ENCODE peak calls at places on chromosome 6, in four cellular contexts. One of them, this sample, is unnamed.

GRCh38 chr6:4906942-4907300 is 96.9 kb downstream of the RPP40 start:
- DNase-seq in K562: no peak
- DNase-seq in GM12878: no peak
- DNase-seq in IMR-90: peak
- DNase-seq in this sample: no peak

GRCh38 chr6:47047479-47048411 is 5.6 kb upstream of the ADGRF1 start:
- DNase-seq in GM12878: peak
- DNase-seq in K562: peak
- DNase-seq in IMR-90: peak
- DNase-seq in this sample: peak

GRCh38 chr6:46412662-46413061 is 78.6 kb downstream of the RCAN2 start:
- DNase-seq in IMR-90: no peak
- DNase-seq in GM12878: no peak
- DNase-seq in K562: no peak
- DNase-seq in this sample: no peak

GRCh38 chr6:163263998-163264661 is 150.4 kb upstream of the QKI start:
- DNase-seq in GM12878: no peak
- DNase-seq in K562: no peak
- DNase-seq in IMR-90: no peak
- DNase-seq in this sample: no peak

GRCh38 chr6:33273129-33273923 is 1.5 kb downstream of the RPS18 start:
- DNase-seq in K562: no peak
- DNase-seq in IMR-90: no peak
- DNase-seq in GM12878: no peak
- DNase-seq in this sample: no peak

GRCh38 chr6:34595332-34596090 is 39.4 kb upstream of the SPDEF start:
- DNase-seq in IMR-90: peak
- DNase-seq in GM12878: no peak
- DNase-seq in K562: no peak
- DNase-seq in this sample: no peak

GRCh38 chr6:13729891-13730290 is 18.3 kb upstream of the RANBP9 start:
- DNase-seq in IMR-90: peak
- DNase-seq in K562: no peak
- DNase-seq in GM12878: no peak
- DNase-seq in this sample: no peak

GRCh38 chr6:89239338-89239737 is 22.2 kb upstream of the GABRR1 start:
- DNase-seq in K562: peak
- DNase-seq in GM12878: no peak
- DNase-seq in IMR-90: no peak
- DNase-seq in this sample: no peak

GRCh38 chr6:121435444-121436069 is at the start of gene GJA1:
- DNase-seq in IMR-90: peak
- DNase-seq in K562: no peak
- DNase-seq in GM12878: no peak
- DNase-seq in this sample: no peak

GRCh38 chr6:116557863-116558262 is 4.3 kb downstream of the CALHM4 start:
- DNase-seq in GM12878: no peak
- DNase-seq in K562: no peak
- DNase-seq in IMR-90: peak
- DNase-seq in this sample: peak

GRCh38 chr6:33834401-33835392 is 30.9 kb upstream of the MLN start:
- DNase-seq in GM12878: no peak
- DNase-seq in IMR-90: no peak
- DNase-seq in K562: peak
- DNase-seq in this sample: no peak

GRCh38 chr6:157089258-157089657 is 234.1 kb downstream of the TMEM242 start:
- DNase-seq in GM12878: no peak
- DNase-seq in IMR-90: peak
- DNase-seq in K562: no peak
- DNase-seq in this sample: peak

GRCh38 chr6:52098649-52099184 is 11.3 kb upstream of the PKHD1 start:
- DNase-seq in GM12878: no peak
- DNase-seq in IMR-90: no peak
- DNase-seq in K562: no peak
- DNase-seq in this sample: no peak

GRCh38 chr6:56021943-56022342 is 146.6 kb upstream of the BMP5 start:
- DNase-seq in IMR-90: no peak
- DNase-seq in GM12878: no peak
- DNase-seq in K562: no peak
- DNase-seq in this sample: no peak

GRCh38 chr6:170086639-170087420 is 204.0 kb downstream of the DLL1 start:
- DNase-seq in GM12878: no peak
- DNase-seq in IMR-90: no peak
- DNase-seq in K562: no peak
- DNase-seq in this sample: no peak

GRCh38 chr6:144351741-144352140 is 66.6 kb downstream of the UTRN start:
- DNase-seq in IMR-90: no peak
- DNase-seq in K562: no peak
- DNase-seq in GM12878: no peak
- DNase-seq in this sample: no peak

GRCh38 chr6:39430446-39430845 is 107.9 kb upstream of the KCNK16 start:
- DNase-seq in K562: no peak
- DNase-seq in GM12878: no peak
- DNase-seq in IMR-90: no peak
- DNase-seq in this sample: no peak
- H2AFZ ChIP-seq in K562: no peak
- H2AFZ ChIP-seq in GM12878: no peak
- H2AFZ ChIP-seq in IMR-90: no peak
- H2AFZ ChIP-seq in this sample: no peak

GRCh38 chr6:141562801-141563763 is 569.6 kb upstream of the GJE1 start:
- DNase-seq in K562: peak
- DNase-seq in IMR-90: peak
- DNase-seq in GM12878: peak
- DNase-seq in this sample: peak
- TF ChIP-seq BHLHE40 in K562: no peak
- TF ChIP-seq BHLHE40 in IMR-90: no peak
- TF ChIP-seq BHLHE40 in GM12878: no peak
- TF ChIP-seq BHLHE40 in this sample: no peak

DNA sequence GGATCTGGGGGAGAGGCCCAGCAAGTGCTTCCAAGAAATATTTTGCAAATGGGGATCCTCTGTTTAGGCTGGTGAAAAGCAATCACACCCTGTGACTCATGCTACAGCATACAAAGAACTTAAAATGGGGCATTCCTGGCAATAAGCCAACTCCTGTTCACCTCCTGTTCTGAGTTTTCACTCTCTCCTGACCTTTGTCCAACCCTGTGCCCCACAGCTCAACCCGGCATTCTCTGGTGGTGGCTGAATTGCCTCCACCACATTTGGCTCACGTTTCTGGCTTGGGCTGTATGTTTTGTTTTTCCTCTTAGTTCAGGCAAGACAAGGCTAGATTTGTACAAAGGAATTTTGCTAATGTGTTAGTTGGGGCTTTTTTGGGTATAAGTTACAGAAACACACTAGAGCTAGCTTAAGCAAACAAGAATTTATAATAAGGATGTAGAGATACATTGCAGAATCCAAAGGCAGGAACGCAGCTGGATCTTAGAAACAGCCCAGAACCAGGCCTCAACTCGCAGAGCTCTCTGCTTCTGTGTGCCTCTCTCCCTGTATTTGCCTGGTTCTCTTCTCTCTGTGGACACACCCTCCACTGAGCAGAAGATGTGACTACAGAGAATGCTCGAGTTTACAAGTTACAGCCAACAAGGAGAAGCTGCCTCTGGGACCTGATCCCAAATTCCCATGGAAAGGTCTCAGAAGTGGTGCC is 9.4 kb downstream of the ABCC10 start:
- DNase-seq in IMR-90: peak
- DNase-seq in GM12878: no peak
- DNase-seq in K562: no peak
- DNase-seq in this sample: peak
- H2AFZ ChIP-seq in IMR-90: no peak
- H2AFZ ChIP-seq in GM12878: no peak
- H2AFZ ChIP-seq in K562: no peak
- H2AFZ ChIP-seq in this sample: no peak

GRCh38 chr6:168956884-168957730 is 296.5 kb downstream of the THBS2 start:
- DNase-seq in IMR-90: peak
- DNase-seq in GM12878: no peak
- DNase-seq in K562: peak
- DNase-seq in this sample: peak
- TF ChIP-seq BHLHE40 in IMR-90: peak
- TF ChIP-seq BHLHE40 in GM12878: no peak
- TF ChIP-seq BHLHE40 in K562: peak
- TF ChIP-seq BHLHE40 in this sample: peak

GRCh38 chr6:113171882-113172281 is 685.3 kb upstream of the MARCKS start:
- DNase-seq in GM12878: no peak
- DNase-seq in K562: no peak
- DNase-seq in IMR-90: no peak
- DNase-seq in this sample: no peak
- H2AFZ ChIP-seq in GM12878: no peak
- H2AFZ ChIP-seq in K562: no peak
- H2AFZ ChIP-seq in IMR-90: no peak
- H2AFZ ChIP-seq in this sample: no peak

GRCh38 chr6:159038914-159039884 is 5.6 kb downstream of the TAGAP start:
- DNase-seq in K562: no peak
- DNase-seq in GM12878: peak
- DNase-seq in IMR-90: peak
- DNase-seq in this sample: no peak
- TF ChIP-seq BHLHE40 in K562: no peak
- TF ChIP-seq BHLHE40 in GM12878: peak
- TF ChIP-seq BHLHE40 in IMR-90: no peak
- TF ChIP-seq BHLHE40 in this sample: no peak

DNA sequence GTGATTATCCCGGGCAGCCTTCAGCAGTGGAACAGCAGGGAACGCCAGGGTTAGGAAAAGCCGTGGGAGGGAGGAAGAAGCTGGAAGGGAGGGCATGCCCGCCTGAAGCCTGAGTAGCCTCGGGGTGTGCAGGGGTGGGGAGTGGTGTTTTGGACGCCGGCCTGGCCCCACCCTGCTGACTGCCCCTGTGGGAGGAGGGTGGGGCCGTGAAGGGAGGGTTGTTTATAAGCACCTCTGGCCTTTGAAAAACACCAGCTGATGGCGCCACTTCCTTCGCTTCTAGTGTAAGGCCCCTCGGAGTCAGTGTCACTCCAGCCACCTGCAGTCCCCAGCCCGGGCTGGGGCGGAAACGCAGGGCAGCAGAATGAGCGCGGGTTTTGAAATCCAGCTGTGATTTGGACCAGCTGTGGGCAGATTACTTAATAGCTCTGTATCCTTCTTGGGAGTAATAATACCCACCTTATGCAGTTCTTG is 52.8 kb upstream of the BMP6 start:
- DNase-seq in K562: peak
- DNase-seq in GM12878: no peak
- DNase-seq in IMR-90: peak
- DNase-seq in this sample: no peak
- H2AFZ ChIP-seq in K562: no peak
- H2AFZ ChIP-seq in GM12878: no peak
- H2AFZ ChIP-seq in IMR-90: peak
- H2AFZ ChIP-seq in this sample: no peak

GRCh38 chr6:168150551-168151444 is 71.8 kb upstream of the FRMD1 start:
- DNase-seq in GM12878: no peak
- DNase-seq in IMR-90: no peak
- DNase-seq in K562: no peak
- DNase-seq in this sample: no peak
- TF ChIP-seq BHLHE40 in GM12878: no peak
- TF ChIP-seq BHLHE40 in IMR-90: no peak
- TF ChIP-seq BHLHE40 in K562: no peak
- TF ChIP-seq BHLHE40 in this sample: no peak

GRCh38 chr6:7171119-7171518 is 63.4 kb downstream of the RREB1 start:
- DNase-seq in K562: no peak
- DNase-seq in IMR-90: no peak
- DNase-seq in GM12878: no peak
- DNase-seq in this sample: peak

GRCh38 chr6:7173843-7174503 is 66.2 kb downstream of the RREB1 start:
- DNase-seq in K562: peak
- DNase-seq in GM12878: no peak
- DNase-seq in IMR-90: no peak
- DNase-seq in this sample: no peak

GRCh38 chr6:7172605-7173185 is 64.9 kb downstream of the RREB1 start:
- DNase-seq in GM12878: no peak
- DNase-seq in IMR-90: peak
- DNase-seq in K562: no peak
- DNase-seq in this sample: no peak

GRCh38 chr6:7170117-7170732 is 62.5 kb downstream of the RREB1 start:
- DNase-seq in IMR-90: no peak
- DNase-seq in K562: no peak
- DNase-seq in GM12878: no peak
- DNase-seq in this sample: no peak

DNA sequence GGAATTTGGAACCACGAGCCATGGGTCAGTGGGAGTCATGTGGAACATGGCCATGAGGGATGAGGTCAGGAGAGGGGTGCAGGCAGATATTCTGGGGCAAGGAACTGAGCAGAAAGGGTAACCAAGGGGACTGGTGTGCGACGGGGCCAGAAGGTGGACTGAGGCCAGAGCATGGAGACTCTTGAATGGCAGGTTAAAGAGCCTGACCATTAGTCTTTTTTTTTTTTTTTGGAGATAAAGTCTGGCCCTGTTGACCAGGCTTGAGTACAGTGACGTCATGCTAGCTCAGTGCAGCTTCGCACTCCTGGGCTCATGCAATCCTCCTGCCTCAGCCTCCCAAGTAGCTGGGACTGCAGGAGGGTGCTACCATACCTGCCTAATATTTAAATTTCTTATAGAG is 64.0 kb downstream of the RREB1 start:
- DNase-seq in GM12878: no peak
- DNase-seq in IMR-90: no peak
- DNase-seq in K562: no peak
- DNase-seq in this sample: no peak
- H2AFZ ChIP-seq in GM12878: no peak
- H2AFZ ChIP-seq in IMR-90: no peak
- H2AFZ ChIP-seq in K562: no peak
- H2AFZ ChIP-seq in this sample: no peak

GRCh38 chr6:1383729-1384548 is 5.4 kb upstream of the FOXF2 start:
- DNase-seq in GM12878: no peak
- DNase-seq in K562: no peak
- DNase-seq in IMR-90: no peak
- DNase-seq in this sample: no peak
- TF ChIP-seq BHLHE40 in GM12878: no peak
- TF ChIP-seq BHLHE40 in K562: no peak
- TF ChIP-seq BHLHE40 in IMR-90: no peak
- TF ChIP-seq BHLHE40 in this sample: no peak